ENCODE peak calls at places on chromosomes 5 and 9, in five cellular contexts. One of them, this sample, is unnamed.

GRCh38 chr5:151186052-151186451 is 28.5 kb upstream of the ANXA6 start:
- DNase-seq in tibial artery: no peak
- DNase-seq in substantia nigra: no peak
- DNase-seq in heart right ventricle: no peak
- DNase-seq in GM23248: no peak
- DNase-seq in this sample: no peak

GRCh38 chr5:160524827-160525226 is 103.2 kb downstream of the PTTG1 start:
- DNase-seq in heart right ventricle: no peak
- DNase-seq in GM23248: no peak
- DNase-seq in tibial artery: no peak
- DNase-seq in substantia nigra: no peak
- DNase-seq in this sample: no peak

GRCh38 chr9:104858846-104859245 is 69.1 kb downstream of the ABCA1 start:
- DNase-seq in heart right ventricle: no peak
- DNase-seq in tibial artery: no peak
- DNase-seq in substantia nigra: no peak
- DNase-seq in GM23248: peak
- DNase-seq in this sample: no peak

GRCh38 chr5:72392326-72392733 is 72.2 kb downstream of the PTCD2 start:
- DNase-seq in GM23248: peak
- DNase-seq in heart right ventricle: peak
- DNase-seq in substantia nigra: no peak
- DNase-seq in tibial artery: no peak
- DNase-seq in this sample: no peak

GRCh38 chr5:113043491-113043931 is 66.9 kb downstream of the DCP2 start:
- DNase-seq in substantia nigra: no peak
- DNase-seq in heart right ventricle: peak
- DNase-seq in GM23248: peak
- DNase-seq in tibial artery: no peak
- DNase-seq in this sample: peak

GRCh38 chr9:21854594-21854993 is 52.2 kb downstream of the MTAP start:
- DNase-seq in GM23248: peak
- DNase-seq in substantia nigra: no peak
- DNase-seq in heart right ventricle: no peak
- DNase-seq in tibial artery: no peak
- DNase-seq in this sample: no peak

GRCh38 chr9:27566118-27566517 is 7.2 kb downstream of the C9orf72 start:
- DNase-seq in tibial artery: no peak
- DNase-seq in heart right ventricle: no peak
- DNase-seq in substantia nigra: no peak
- DNase-seq in GM23248: no peak
- DNase-seq in this sample: no peak

GRCh38 chr5:74042559-74043357 is 416.8 kb downstream of the ARHGEF28 start:
- DNase-seq in tibial artery: no peak
- DNase-seq in substantia nigra: no peak
- DNase-seq in GM23248: peak
- DNase-seq in heart right ventricle: no peak
- DNase-seq in this sample: no peak

GRCh38 chr9:124130277-124131075 is 118.9 kb downstream of the LHX2 start:
- DNase-seq in heart right ventricle: no peak
- DNase-seq in substantia nigra: no peak
- DNase-seq in GM23248: no peak
- DNase-seq in tibial artery: peak
- DNase-seq in this sample: no peak

GRCh38 chr9:89010526-89011089 is 19.3 kb downstream of the S1PR3 start:
- DNase-seq in tibial artery: no peak
- DNase-seq in GM23248: no peak
- DNase-seq in heart right ventricle: no peak
- DNase-seq in substantia nigra: no peak
- DNase-seq in this sample: no peak

GRCh38 chr9:20740929-20741582 is 57.0 kb downstream of the FOCAD start:
- DNase-seq in GM23248: no peak
- DNase-seq in heart right ventricle: no peak
- DNase-seq in substantia nigra: no peak
- DNase-seq in tibial artery: no peak
- DNase-seq in this sample: no peak

GRCh38 chr9:21933281-21933680 is 60.9 kb downstream of the CDKN2A start:
- DNase-seq in heart right ventricle: no peak
- DNase-seq in tibial artery: no peak
- DNase-seq in GM23248: no peak
- DNase-seq in substantia nigra: no peak
- DNase-seq in this sample: no peak

GRCh38 chr5:82413302-82414042 is 135.3 kb upstream of the RPS23 start:
- DNase-seq in heart right ventricle: no peak
- DNase-seq in substantia nigra: no peak
- DNase-seq in tibial artery: no peak
- DNase-seq in GM23248: peak
- DNase-seq in this sample: no peak

GRCh38 chr9:36779582-36779981 is 206.9 kb downstream of the MELK start:
- DNase-seq in substantia nigra: no peak
- DNase-seq in GM23248: peak
- DNase-seq in heart right ventricle: no peak
- DNase-seq in tibial artery: no peak
- DNase-seq in this sample: no peak

GRCh38 chr5:142872795-142873194 is 102.6 kb downstream of the ARHGAP26 start:
- DNase-seq in heart right ventricle: peak
- DNase-seq in GM23248: peak
- DNase-seq in substantia nigra: no peak
- DNase-seq in tibial artery: no peak
- DNase-seq in this sample: no peak
- H3K27ac ChIP-seq in heart right ventricle: no peak
- H3K27ac ChIP-seq in GM23248: no peak
- H3K27ac ChIP-seq in substantia nigra: no peak
- H3K27ac ChIP-seq in tibial artery: peak
- H3K27ac ChIP-seq in this sample: no peak

GRCh38 chr5:50922942-50923767 is 256.7 kb downstream of the PARP8 start:
- DNase-seq in GM23248: no peak
- DNase-seq in substantia nigra: no peak
- DNase-seq in heart right ventricle: peak
- DNase-seq in tibial artery: no peak
- DNase-seq in this sample: peak

GRCh38 chr5:50923768-50924113 is 257.3 kb downstream of the PARP8 start:
- DNase-seq in tibial artery: no peak
- DNase-seq in heart right ventricle: no peak
- DNase-seq in substantia nigra: no peak
- DNase-seq in GM23248: no peak
- DNase-seq in this sample: no peak

DNA sequence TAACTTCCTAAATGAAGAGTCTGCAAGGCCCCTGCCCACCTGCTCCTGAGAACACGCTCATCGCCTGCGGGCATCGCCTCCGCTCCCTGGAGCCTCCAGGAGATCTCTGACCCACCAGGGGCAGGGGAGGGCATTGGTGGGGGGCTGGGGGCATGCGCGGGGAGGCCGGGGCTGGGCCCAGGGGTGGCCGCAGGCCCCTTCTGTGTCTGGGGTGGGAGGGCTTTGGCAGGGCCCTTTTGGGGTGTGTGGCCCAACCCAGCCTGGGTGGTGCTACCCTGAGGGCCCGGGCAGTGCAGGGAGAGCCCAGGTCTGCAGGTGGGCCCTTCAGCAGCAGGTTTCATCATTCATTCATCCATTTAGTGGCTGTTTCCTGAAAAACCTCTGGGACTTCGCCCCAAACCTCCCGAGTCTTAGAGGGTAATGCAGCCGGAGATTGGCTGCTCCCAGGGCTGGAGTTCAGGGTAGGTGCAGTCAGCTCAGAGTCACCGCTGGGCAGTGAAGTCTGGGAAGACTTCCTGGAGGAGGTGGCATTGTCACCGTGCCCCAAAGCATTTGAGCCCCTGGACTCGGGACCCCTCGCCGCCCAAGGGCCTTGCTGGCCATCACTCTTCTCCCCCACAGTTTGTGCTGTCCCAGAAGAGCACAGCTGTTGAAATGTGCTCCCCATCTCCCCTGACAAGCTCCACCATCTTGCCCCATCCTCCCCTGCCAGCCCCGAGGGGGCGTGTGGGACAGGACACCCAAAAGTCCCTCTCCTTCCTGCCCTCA is 255.1 kb downstream of the PARP8 start:
- DNase-seq in substantia nigra: no peak
- DNase-seq in heart right ventricle: no peak
- DNase-seq in tibial artery: no peak
- DNase-seq in GM23248: no peak
- DNase-seq in this sample: no peak
- H3K27ac ChIP-seq in substantia nigra: no peak
- H3K27ac ChIP-seq in heart right ventricle: no peak
- H3K27ac ChIP-seq in tibial artery: no peak
- H3K27ac ChIP-seq in GM23248: no peak
- H3K27ac ChIP-seq in this sample: no peak

DNA sequence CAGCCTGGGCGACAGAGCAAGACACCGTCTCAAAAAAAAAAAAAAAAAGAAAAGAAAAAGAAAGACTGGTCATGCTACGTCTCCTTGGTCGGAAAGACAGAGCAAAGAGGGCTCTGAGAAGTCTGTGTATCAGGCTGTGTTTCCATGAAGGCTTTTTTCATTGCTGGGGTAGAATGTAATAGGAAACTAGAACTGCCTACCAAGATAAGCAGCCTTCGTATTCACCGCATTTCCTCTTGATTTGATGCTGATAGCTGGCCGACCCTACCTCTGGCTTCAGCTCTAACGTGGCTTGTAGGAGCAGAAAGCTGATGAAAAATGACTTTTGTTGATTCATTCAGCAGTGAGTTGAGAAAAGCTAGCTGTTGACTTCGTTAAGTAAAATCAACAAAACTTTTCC is 17.4 kb downstream of the SLC1A3 start:
- DNase-seq in GM23248: no peak
- DNase-seq in heart right ventricle: no peak
- DNase-seq in tibial artery: no peak
- DNase-seq in substantia nigra: no peak
- DNase-seq in this sample: no peak
- H3K27ac ChIP-seq in GM23248: no peak
- H3K27ac ChIP-seq in heart right ventricle: no peak
- H3K27ac ChIP-seq in tibial artery: no peak
- H3K27ac ChIP-seq in substantia nigra: no peak
- H3K27ac ChIP-seq in this sample: no peak

DNA sequence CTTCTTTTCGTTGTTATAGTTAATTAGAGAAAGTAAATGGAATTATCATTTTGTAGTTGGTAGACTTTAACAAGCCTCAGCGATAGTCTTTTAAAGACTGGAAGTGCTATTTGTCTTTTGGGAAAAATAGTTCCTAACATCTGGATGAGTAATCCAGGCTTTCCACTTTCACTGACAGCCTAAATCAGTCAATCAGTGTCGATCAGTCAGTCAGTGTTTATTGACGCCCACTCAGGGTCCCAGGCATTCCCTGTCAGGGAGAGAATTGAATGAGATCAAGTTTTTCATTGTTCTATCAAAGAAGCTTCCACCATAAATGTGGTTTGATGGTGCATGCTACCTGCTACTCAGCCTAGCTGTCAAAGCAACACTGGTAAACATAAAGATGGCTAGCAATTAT is 2.6 kb downstream of the ABL1 start:
- DNase-seq in tibial artery: no peak
- DNase-seq in substantia nigra: no peak
- DNase-seq in heart right ventricle: no peak
- DNase-seq in GM23248: no peak
- DNase-seq in this sample: no peak
- H3K27ac ChIP-seq in tibial artery: peak
- H3K27ac ChIP-seq in substantia nigra: peak
- H3K27ac ChIP-seq in heart right ventricle: peak
- H3K27ac ChIP-seq in GM23248: peak
- H3K27ac ChIP-seq in this sample: peak

GRCh38 chr5:177010150-177010549 is 3.6 kb upstream of the UIMC1 start:
- DNase-seq in heart right ventricle: no peak
- DNase-seq in substantia nigra: no peak
- DNase-seq in GM23248: no peak
- DNase-seq in tibial artery: no peak
- DNase-seq in this sample: no peak
- H3K27ac ChIP-seq in heart right ventricle: no peak
- H3K27ac ChIP-seq in substantia nigra: no peak
- H3K27ac ChIP-seq in GM23248: no peak
- H3K27ac ChIP-seq in tibial artery: no peak
- H3K27ac ChIP-seq in this sample: no peak

GRCh38 chr5:178241688-178242231 is 9.2 kb upstream of the PHYKPL start:
- DNase-seq in GM23248: no peak
- DNase-seq in substantia nigra: no peak
- DNase-seq in heart right ventricle: no peak
- DNase-seq in tibial artery: no peak
- DNase-seq in this sample: no peak
- H3K27ac ChIP-seq in GM23248: no peak
- H3K27ac ChIP-seq in substantia nigra: peak
- H3K27ac ChIP-seq in heart right ventricle: peak
- H3K27ac ChIP-seq in tibial artery: no peak
- H3K27ac ChIP-seq in this sample: no peak

GRCh38 chr5:45113726-45114125 is 305.0 kb downstream of the MRPS30 start:
- DNase-seq in substantia nigra: no peak
- DNase-seq in GM23248: no peak
- DNase-seq in tibial artery: no peak
- DNase-seq in heart right ventricle: no peak
- DNase-seq in this sample: no peak

GRCh38 chr5:45109062-45109461 is 300.3 kb downstream of the MRPS30 start:
- DNase-seq in heart right ventricle: no peak
- DNase-seq in tibial artery: no peak
- DNase-seq in GM23248: no peak
- DNase-seq in substantia nigra: no peak
- DNase-seq in this sample: no peak

GRCh38 chr5:45109636-45110035 is 300.9 kb downstream of the MRPS30 start:
- DNase-seq in heart right ventricle: no peak
- DNase-seq in GM23248: no peak
- DNase-seq in tibial artery: no peak
- DNase-seq in substantia nigra: no peak
- DNase-seq in this sample: no peak

GRCh38 chr5:45105491-45105994 is 296.8 kb downstream of the MRPS30 start:
- DNase-seq in GM23248: no peak
- DNase-seq in heart right ventricle: no peak
- DNase-seq in tibial artery: no peak
- DNase-seq in substantia nigra: no peak
- DNase-seq in this sample: no peak

GRCh38 chr5:45110399-45110798 is 301.7 kb downstream of the MRPS30 start:
- DNase-seq in heart right ventricle: no peak
- DNase-seq in GM23248: no peak
- DNase-seq in tibial artery: no peak
- DNase-seq in substantia nigra: no peak
- DNase-seq in this sample: no peak
- H3K27ac ChIP-seq in heart right ventricle: no peak
- H3K27ac ChIP-seq in GM23248: no peak
- H3K27ac ChIP-seq in tibial artery: no peak
- H3K27ac ChIP-seq in substantia nigra: no peak
- H3K27ac ChIP-seq in this sample: no peak

GRCh38 chr9:127267793-127268507 is 3.4 kb downstream of the GARNL3 start:
- DNase-seq in tibial artery: no peak
- DNase-seq in GM23248: no peak
- DNase-seq in substantia nigra: no peak
- DNase-seq in heart right ventricle: no peak
- DNase-seq in this sample: no peak
- H3K27ac ChIP-seq in tibial artery: peak
- H3K27ac ChIP-seq in GM23248: no peak
- H3K27ac ChIP-seq in substantia nigra: peak
- H3K27ac ChIP-seq in heart right ventricle: peak
- H3K27ac ChIP-seq in this sample: no peak